ENCODE peak calls at places on chromosomes 6 and 20, in ten cellular contexts. Z, C, J, O, N, A, S, D, L and E are unnamed samples.

GRCh38 chr6:153032255-153032882 is 29.9 kb upstream of the MTRF1L start:
- DNase-seq in D (no peak), J (no peak), Z (no peak), N (peak; percentile 56), S (peak; percentile 85), C (no peak), O (peak; percentile 3), A (peak; percentile 22), L (peak; percentile 77), E (peak; percentile 72)

GRCh38 chr6:128036808-128037570 is 136.1 kb upstream of the THEMIS start:
- DNase-seq in C (no peak), Z (no peak), A (no peak), O (no peak), L (no peak), S (no peak), J (no peak), N (no peak), D (no peak), E (peak; percentile 30)

GRCh38 chr6:121940728-121941127 is 458.7 kb upstream of the HSF2 start:
- DNase-seq in A (no peak), J (no peak), S (no peak), O (no peak), Z (no peak), D (no peak), N (no peak), L (peak; percentile 51), C (no peak), E (peak; percentile 61)

GRCh38 chr6:147132889-147133288 is 71.3 kb upstream of the STXBP5 start:
- DNase-seq in A (no peak), O (no peak), Z (no peak), S (no peak), J (no peak), N (no peak), D (no peak), C (no peak), L (peak; percentile 58), E (no peak)

GRCh38 chr20:19552144-19552895 is 205.7 kb upstream of the RIN2 start:
- DNase-seq in J (no peak), Z (no peak), L (no peak), S (no peak), N (no peak), O (no peak), D (no peak), A (no peak), C (no peak), E (no peak)

GRCh38 chr6:39948156-39948850 is 14.0 kb upstream of the MOCS1 start:
- DNase-seq in Z (no peak), C (no peak), L (no peak), N (no peak), A (no peak), S (no peak), J (no peak), O (no peak), D (no peak), E (no peak)

GRCh38 chr6:16494781-16495180 is 256.4 kb downstream of the GMPR start:
- DNase-seq in D (no peak), Z (no peak), C (no peak), A (no peak), O (peak; percentile 77), J (no peak), L (no peak), S (peak; percentile 21), N (no peak), E (peak; percentile 33)

GRCh38 chr6:129350278-129350677 is 359.7 kb downstream of the ARHGAP18 start:
- DNase-seq in D (no peak), J (no peak), C (no peak), Z (no peak), A (no peak), S (no peak), N (no peak), L (no peak), O (no peak), E (no peak)

GRCh38 chr6:109458774-109459531 is 3.4 kb upstream of the MICAL1 start:
- DNase-seq in J (peak; percentile 65), N (no peak), L (peak; percentile 36), S (no peak), O (no peak), C (peak; percentile 64), Z (peak; percentile 72), D (no peak), A (no peak), E (no peak)

GRCh38 chr6:45666844-45667243 is 289.1 kb upstream of the SUPT3H start:
- DNase-seq in S (no peak), D (no peak), J (no peak), A (no peak), N (no peak), Z (no peak), O (no peak), C (no peak), L (no peak), E (no peak)

GRCh38 chr6:80454197-80454596 is 347.7 kb downstream of the BCKDHB start:
- DNase-seq in C (no peak), D (no peak), L (peak; percentile 92), N (peak; percentile 94), J (peak; percentile 9), A (no peak), O (peak; percentile 12), S (peak; percentile 94), Z (peak; percentile 4), E (peak; percentile 87)

GRCh38 chr6:86728976-86729375 is 208.4 kb upstream of the HTR1E start:
- DNase-seq in C (no peak), N (no peak), A (no peak), S (no peak), O (no peak), L (no peak), Z (no peak), J (no peak), D (no peak), E (no peak)

GRCh38 chr20:53688085-53688484 is 94.4 kb upstream of the ZNF217 start:
- DNase-seq in O (no peak), J (no peak), C (no peak), A (no peak), D (no peak), Z (no peak), N (no peak), S (no peak), L (no peak), E (no peak)

GRCh38 chr6:32111424-32112066 is 2.4 kb upstream of the TNXB start:
- DNase-seq in C (no peak), D (no peak), N (no peak), O (no peak), S (no peak), A (no peak), L (no peak), Z (no peak), J (no peak), E (no peak)

GRCh38 chr6:47066418-47066817 is 24.3 kb upstream of the ADGRF1 start:
- DNase-seq in A (no peak), L (no peak), S (no peak), C (no peak), D (no peak), N (no peak), O (no peak), Z (no peak), J (no peak), E (no peak)

GRCh38 chr6:33906413-33906812 is 102.6 kb upstream of the MLN start:
- DNase-seq in O (no peak), D (no peak), L (no peak), S (no peak), N (no peak), A (peak; percentile 14), C (no peak), Z (no peak), J (no peak), E (no peak)

GRCh38 chr6:65638047-65638831 is 68.8 kb downstream of the EYS start:
- DNase-seq in C (no peak), N (no peak), S (no peak), D (no peak), J (no peak), Z (no peak), O (no peak), L (no peak), A (no peak), E (no peak)

GRCh38 chr6:151317206-151317994 is 74.0 kb downstream of the ZBTB2 start:
- DNase-seq in D (no peak), S (peak; percentile 84), N (peak; percentile 62), L (peak; percentile 86), C (no peak), O (no peak), J (no peak), A (no peak), Z (no peak), E (peak; percentile 91)

GRCh38 chr20:29079769-29080690 is 2177.4 kb upstream of the DEFB115 start:
- DNase-seq in A (no peak), J (no peak), O (no peak), D (no peak), L (no peak), S (no peak), Z (no peak), C (peak; percentile 4), N (no peak), E (no peak)

GRCh38 chr6:403659-404655 is 12.4 kb downstream of the IRF4 start:
- DNase-seq in S (no peak), L (no peak), N (no peak), A (no peak), J (peak; percentile 70), Z (no peak), O (no peak), C (peak; percentile 71), D (peak; percentile 24), E (no peak)

GRCh38 chr6:169791721-169792131 is 40.3 kb downstream of the ERMARD start:
- DNase-seq in C (no peak), O (no peak), D (no peak), L (no peak), J (no peak), Z (no peak), S (peak; percentile 18), N (no peak), A (no peak), E (no peak)

GRCh38 chr6:25257686-25258348 is 21.4 kb upstream of the CARMIL1 start:
- DNase-seq in L (peak; percentile 32), N (no peak), O (no peak), D (no peak), C (no peak), J (no peak), A (no peak), S (no peak), Z (no peak), E (no peak)

GRCh38 chr6:127212376-127212775 is 54.3 kb upstream of the RNF146 start:
- DNase-seq in O (no peak), D (no peak), C (no peak), N (no peak), S (no peak), A (no peak), J (no peak), L (no peak), Z (no peak), E (no peak)

GRCh38 chr6:55578537-55579363 is at the start of gene HMGCLL1:
- DNase-seq in C (no peak), O (peak; percentile 3), L (peak; percentile 41), S (no peak), N (no peak), D (no peak), Z (no peak), A (peak; percentile 76), J (no peak), E (peak; percentile 30)

GRCh38 chr6:133241901-133242760 is 974 bp downstream of the EYA4 start:
- DNase-seq in L (peak; percentile 52), N (no peak), J (no peak), D (no peak), A (no peak), S (peak; percentile 50), O (peak; percentile 27), C (no peak), Z (peak; percentile 20), E (peak; percentile 60)

GRCh38 chr20:44613575-44613974 is 31.2 kb downstream of the PKIG start:
- DNase-seq in C (no peak), O (no peak), D (no peak), Z (no peak), L (no peak), S (no peak), A (no peak), J (no peak), N (no peak), E (no peak)

GRCh38 chr6:121645100-121645745 is 209.8 kb downstream of the GJA1 start:
- DNase-seq in L (peak; percentile 37), C (no peak), J (peak; percentile 55), N (no peak), O (no peak), D (no peak), Z (no peak), A (no peak), S (peak; percentile 75), E (no peak)

GRCh38 chr6:26394289-26394688 is 7.8 kb upstream of the BTN3A1 start:
- DNase-seq in A (no peak), S (peak; percentile 79), C (no peak), N (peak; percentile 72), O (no peak), J (no peak), Z (no peak), D (no peak), L (peak; percentile 87), E (peak; percentile 60)